ENCODE peak calls at places on chromosomes 12 and 14, in seven cellular contexts. W, S, O, M, C, X and J are unnamed samples.
A peak's percentile ranks its signal among the peaks of the same experiment; 100 is the strongest.

GRCh38 chr14:20986811-20987210 is 3.0 kb upstream of the METTL17 start:
- DNase-seq in C (peak; percentile 91), W (no peak), M (no peak), S (no peak), O (peak; percentile 96), X (no peak), J (peak; percentile 49)

GRCh38 chr12:92629349-92630065 is 73.3 kb upstream of the PLEKHG7 start:
- DNase-seq in S (peak; percentile 40), O (peak; percentile 58), M (no peak), X (no peak), C (peak; percentile 74), W (no peak), J (no peak)

GRCh38 chr12:73935817-73936216 is 601.8 kb upstream of the ATXN7L3B start:
- DNase-seq in M (no peak), X (no peak), W (peak; percentile 41), C (peak; percentile 6), S (peak; percentile 33), O (no peak), J (peak; percentile 23)

GRCh38 chr12:131368073-131369071 is 342.5 kb upstream of the SFSWAP start:
- DNase-seq in M (no peak), S (no peak), C (no peak), O (no peak), X (no peak), W (no peak), J (no peak)

GRCh38 chr14:93115920-93116675 is at the start of gene ITPK1:
- DNase-seq in O (peak; percentile 41), W (peak; percentile 69), X (peak; percentile 79), C (peak; percentile 51), S (peak; percentile 65), M (peak; percentile 74), J (peak; percentile 79)

GRCh38 chr12:50390284-50390683 is 6.1 kb downstream of the FAM186A start:
- DNase-seq in S (peak; percentile 56), M (no peak), O (peak; percentile 95), X (no peak), C (peak; percentile 73), W (no peak), J (peak; percentile 92)

GRCh38 chr12:80946591-80946990 is 8.9 kb upstream of the LIN7A start:
- DNase-seq in C (no peak), X (no peak), M (no peak), O (peak; percentile 32), S (no peak), W (no peak), J (no peak)

GRCh38 chr14:92254786-92255185 is 68.2 kb upstream of the SLC24A4 start:
- DNase-seq in S (peak; percentile 62), C (peak; percentile 72), W (peak; percentile 56), M (peak; percentile 44), O (peak; percentile 45), X (peak; percentile 71), J (no peak)

GRCh38 chr14:99175331-99176155 is 96.5 kb downstream of the BCL11B start:
- DNase-seq in X (peak; percentile 48), S (no peak), O (no peak), C (no peak), W (peak; percentile 39), M (no peak), J (no peak)

GRCh38 chr12:12811343-12811742 is 1.8 kb upstream of the DDX47 start:
- DNase-seq in O (no peak), S (no peak), C (no peak), X (no peak), W (no peak), M (no peak), J (no peak)

GRCh38 chr12:120091371-120092090 is 25.0 kb downstream of the RAB35 start:
- DNase-seq in W (no peak), C (no peak), O (no peak), M (no peak), X (no peak), S (no peak), J (no peak)

GRCh38 chr14:74357585-74357984 is 9.3 kb downstream of the VRTN start:
- DNase-seq in C (no peak), W (no peak), X (no peak), S (no peak), O (no peak), M (no peak), J (no peak)

GRCh38 chr14:54901380-54902142 is 1.1 kb downstream of the GCH1 start:
- DNase-seq in W (no peak), C (peak; percentile 20), X (no peak), M (no peak), O (no peak), S (peak; percentile 19), J (no peak)

GRCh38 chr12:1576410-1577240 is 17.8 kb downstream of the FBXL14 start:
- DNase-seq in S (peak; percentile 74), W (no peak), X (no peak), M (no peak), C (peak; percentile 88), O (peak; percentile 85), J (no peak)

GRCh38 chr12:47394070-47394469 is 311.8 kb downstream of the RPAP3 start:
- DNase-seq in O (no peak), M (no peak), X (no peak), C (no peak), W (no peak), S (peak; percentile 33), J (no peak)

GRCh38 chr12:118645219-118645618 is 268.9 kb downstream of the SUDS3 start:
- DNase-seq in O (no peak), C (no peak), M (peak; percentile 69), W (peak; percentile 60), S (peak; percentile 67), X (peak; percentile 77), J (peak; percentile 2)

GRCh38 chr12:113991224-113992044 is 25.3 kb upstream of the RBM19 start:
- DNase-seq in W (no peak), C (no peak), S (no peak), X (no peak), M (no peak), O (no peak), J (no peak)

GRCh38 chr12:54154708-54155316 is 34.0 kb downstream of the SMUG1 start:
- DNase-seq in S (no peak), C (no peak), X (no peak), O (no peak), W (no peak), M (no peak), J (no peak)

GRCh38 chr14:68891851-68892660 is 87.0 kb downstream of the ACTN1 start:
- DNase-seq in X (no peak), M (no peak), C (peak; percentile 60), O (peak; percentile 80), S (peak; percentile 80), W (no peak), J (no peak)

GRCh38 chr14:47507866-47508265 is 167.5 kb downstream of the MDGA2 start:
- DNase-seq in M (no peak), W (no peak), X (no peak), C (no peak), S (no peak), O (no peak), J (no peak)

GRCh38 chr14:73722581-73722980 is 8.4 kb upstream of the PNMA1 start:
- DNase-seq in M (no peak), W (no peak), C (no peak), O (no peak), X (no peak), S (no peak), J (no peak)

GRCh38 chr14:64792871-64793560 is 86.7 kb downstream of the SPTB start:
- DNase-seq in W (no peak), O (no peak), X (no peak), M (no peak), C (no peak), S (no peak), J (no peak)

GRCh38 chr14:103204852-103205540 is 81.7 kb downstream of the TNFAIP2 start:
- DNase-seq in W (no peak), S (peak; percentile 60), M (no peak), C (no peak), O (peak; percentile 28), X (no peak), J (peak; percentile 33)

GRCh38 chr12:130948136-130948535 is 5.6 kb upstream of the ADGRD1 start:
- DNase-seq in C (no peak), S (peak; percentile 67), W (peak; percentile 77), X (no peak), M (no peak), O (no peak), J (no peak)

DNA sequence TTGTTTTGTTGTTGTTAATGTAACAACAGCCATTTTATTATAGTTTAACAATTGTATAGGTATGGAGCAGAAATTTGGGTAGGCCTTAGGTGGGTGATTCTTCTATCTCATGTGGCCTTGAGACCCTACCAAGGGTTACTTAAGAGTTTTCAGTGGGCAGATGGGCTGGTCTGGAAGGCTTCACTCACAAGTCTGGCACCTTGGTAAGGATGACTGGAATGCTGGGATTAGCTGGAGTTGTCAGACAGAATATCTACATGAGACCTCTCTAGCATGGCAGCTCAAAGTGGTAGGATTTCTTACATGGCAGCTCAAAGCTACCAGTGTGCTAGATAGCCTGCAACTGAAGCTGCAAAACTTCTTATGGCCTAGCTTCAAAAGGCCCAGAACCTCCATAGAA is 2.2 kb upstream of the MARS1 start:
- DNase-seq in O (no peak), S (peak; percentile 84), M (no peak), C (no peak), X (no peak), W (no peak), J (no peak)
- H3K4ac ChIP-seq in O (no peak overlapping the region), S (no peak overlapping the region), M (no peak overlapping the region), C (no peak overlapping the region), X (no peak overlapping the region), W (no peak overlapping the region), J (no peak overlapping the region)

GRCh38 chr14:62143235-62143634 is 381.0 kb downstream of the SNAPC1 start:
- DNase-seq in M (no peak), O (peak; percentile 68), W (no peak), S (no peak), X (no peak), C (no peak), J (no peak)
- H3K4ac ChIP-seq in M (no peak overlapping the region), O (no peak overlapping the region), W (no peak overlapping the region), S (no peak overlapping the region), X (no peak overlapping the region), C (no peak overlapping the region), J (no peak overlapping the region)

GRCh38 chr12:52612431-52613290 is 5.7 kb downstream of the KRT73 start:
- DNase-seq in S (peak; percentile 91), M (no peak), X (no peak), O (no peak), W (no peak), C (no peak), J (peak; percentile 75)
- H3K4ac ChIP-seq in S (no peak overlapping the region), M (no peak overlapping the region), X (no peak overlapping the region), O (no peak overlapping the region), W (no peak overlapping the region), C (no peak overlapping the region), J (no peak overlapping the region)

GRCh38 chr14:101591121-101591520 is 29.8 kb downstream of the DIO3 start:
- DNase-seq in M (no peak), X (peak; percentile 29), O (no peak), C (no peak), S (no peak), W (no peak), J (no peak)
- H3K4ac ChIP-seq in M (no peak overlapping the region), X (no peak overlapping the region), O (no peak overlapping the region), C (no peak overlapping the region), S (no peak overlapping the region), W (no peak overlapping the region), J (no peak overlapping the region)